ENCODE peak calls at places on chromosomes 11 and 22, in nine cellular contexts. One of them, this sample, is unnamed. For H3K4me1, the result is how much of the 10 kb centered on the place peaks cover.

GRCh38 chr11:6855971-6856542 is 6.8 kb upstream of the OR10A2 start:
- DNase-seq in kidney: no peak
- DNase-seq in tibial nerve: no peak
- DNase-seq in breast epithelium: no peak
- DNase-seq in stomach: no peak
- DNase-seq in uterus: peak
- DNase-seq in lower lobe of right lung: no peak
- DNase-seq in fibroblast of lung: peak
- DNase-seq in A549: no peak
- DNase-seq in this sample: no peak

GRCh38 chr11:74276581-74276980 is 34.9 kb downstream of the P4HA3 start:
- DNase-seq in kidney: no peak
- DNase-seq in tibial nerve: no peak
- DNase-seq in breast epithelium: no peak
- DNase-seq in stomach: no peak
- DNase-seq in uterus: no peak
- DNase-seq in lower lobe of right lung: no peak
- DNase-seq in fibroblast of lung: peak
- DNase-seq in A549: no peak
- DNase-seq in this sample: no peak

GRCh38 chr11:107821199-107821926 is 37.2 kb downstream of the SLC35F2 start:
- DNase-seq in kidney: no peak
- DNase-seq in tibial nerve: no peak
- DNase-seq in breast epithelium: no peak
- DNase-seq in stomach: no peak
- DNase-seq in uterus: no peak
- DNase-seq in lower lobe of right lung: no peak
- DNase-seq in fibroblast of lung: peak
- DNase-seq in A549: no peak
- DNase-seq in this sample: no peak

GRCh38 chr11:22512457-22512856 is 113.2 kb downstream of the FANCF start:
- DNase-seq in kidney: no peak
- DNase-seq in tibial nerve: no peak
- DNase-seq in breast epithelium: no peak
- DNase-seq in stomach: no peak
- DNase-seq in uterus: no peak
- DNase-seq in lower lobe of right lung: no peak
- DNase-seq in fibroblast of lung: peak
- DNase-seq in A549: no peak
- DNase-seq in this sample: no peak

GRCh38 chr11:119506436-119506835 is 83.5 kb upstream of the THY1 start:
- DNase-seq in kidney: no peak
- DNase-seq in tibial nerve: no peak
- DNase-seq in breast epithelium: no peak
- DNase-seq in stomach: no peak
- DNase-seq in uterus: no peak
- DNase-seq in lower lobe of right lung: no peak
- DNase-seq in fibroblast of lung: no peak
- DNase-seq in A549: no peak
- DNase-seq in this sample: no peak

GRCh38 chr11:31325162-31325561 is 44.4 kb downstream of the DCDC1 start:
- DNase-seq in kidney: no peak
- DNase-seq in tibial nerve: no peak
- DNase-seq in breast epithelium: no peak
- DNase-seq in stomach: no peak
- DNase-seq in uterus: no peak
- DNase-seq in lower lobe of right lung: no peak
- DNase-seq in fibroblast of lung: peak
- DNase-seq in A549: no peak
- DNase-seq in this sample: no peak

GRCh38 chr22:48900626-48901025 is 927.0 kb downstream of the BRD1 start:
- DNase-seq in kidney: no peak
- DNase-seq in tibial nerve: no peak
- DNase-seq in breast epithelium: no peak
- DNase-seq in stomach: no peak
- DNase-seq in uterus: no peak
- DNase-seq in lower lobe of right lung: no peak
- DNase-seq in fibroblast of lung: no peak
- DNase-seq in A549: no peak
- DNase-seq in this sample: no peak

GRCh38 chr22:25930083-25930482 is 188.1 kb downstream of the MYO18B start:
- DNase-seq in kidney: no peak
- DNase-seq in tibial nerve: no peak
- DNase-seq in breast epithelium: no peak
- DNase-seq in stomach: no peak
- DNase-seq in uterus: no peak
- DNase-seq in lower lobe of right lung: no peak
- DNase-seq in fibroblast of lung: no peak
- DNase-seq in A549: no peak
- DNase-seq in this sample: no peak

GRCh38 chr11:3947084-3947483 is 91.6 kb downstream of the STIM1 start:
- DNase-seq in kidney: no peak
- DNase-seq in tibial nerve: no peak
- DNase-seq in breast epithelium: peak
- DNase-seq in stomach: no peak
- DNase-seq in uterus: peak
- DNase-seq in lower lobe of right lung: no peak
- DNase-seq in fibroblast of lung: peak
- DNase-seq in A549: no peak
- DNase-seq in this sample: peak

GRCh38 chr22:20610243-20610686 is 102.9 kb downstream of the MED15 start:
- DNase-seq in kidney: no peak
- DNase-seq in tibial nerve: no peak
- DNase-seq in breast epithelium: no peak
- DNase-seq in stomach: no peak
- DNase-seq in uterus: no peak
- DNase-seq in lower lobe of right lung: peak
- DNase-seq in fibroblast of lung: peak
- DNase-seq in A549: no peak
- DNase-seq in this sample: no peak

GRCh38 chr11:95081412-95081811 is 8.2 kb upstream of the ENDOD1 start:
- DNase-seq in kidney: peak
- DNase-seq in tibial nerve: peak
- DNase-seq in breast epithelium: peak
- DNase-seq in stomach: no peak
- DNase-seq in uterus: peak
- DNase-seq in lower lobe of right lung: no peak
- DNase-seq in fibroblast of lung: no peak
- DNase-seq in A549: no peak
- DNase-seq in this sample: no peak

GRCh38 chr11:118996926-118997626 is 862 bp upstream of the CENATAC start:
- DNase-seq in kidney: no peak
- DNase-seq in tibial nerve: no peak
- DNase-seq in breast epithelium: no peak
- DNase-seq in stomach: no peak
- DNase-seq in uterus: no peak
- DNase-seq in lower lobe of right lung: no peak
- DNase-seq in fibroblast of lung: peak
- DNase-seq in A549: peak
- DNase-seq in this sample: peak

GRCh38 chr22:19055801-19056200 is 66.4 kb downstream of the DGCR2 start:
- DNase-seq in kidney: peak
- DNase-seq in tibial nerve: no peak
- DNase-seq in breast epithelium: no peak
- DNase-seq in stomach: peak
- DNase-seq in uterus: no peak
- DNase-seq in lower lobe of right lung: peak
- DNase-seq in fibroblast of lung: no peak
- DNase-seq in A549: no peak
- DNase-seq in this sample: no peak

GRCh38 chr11:77590194-77590591 is 440 bp downstream of the AQP11 start:
- DNase-seq in kidney: no peak
- DNase-seq in tibial nerve: no peak
- DNase-seq in breast epithelium: no peak
- DNase-seq in stomach: peak
- DNase-seq in uterus: peak
- DNase-seq in lower lobe of right lung: no peak
- DNase-seq in fibroblast of lung: peak
- DNase-seq in A549: peak
- DNase-seq in this sample: no peak

GRCh38 chr11:9862981-9863380 is 199.1 kb downstream of the SWAP70 start:
- DNase-seq in kidney: no peak
- DNase-seq in tibial nerve: no peak
- DNase-seq in breast epithelium: no peak
- DNase-seq in stomach: no peak
- DNase-seq in uterus: no peak
- DNase-seq in lower lobe of right lung: no peak
- DNase-seq in fibroblast of lung: no peak
- DNase-seq in A549: no peak
- DNase-seq in this sample: no peak

DNA sequence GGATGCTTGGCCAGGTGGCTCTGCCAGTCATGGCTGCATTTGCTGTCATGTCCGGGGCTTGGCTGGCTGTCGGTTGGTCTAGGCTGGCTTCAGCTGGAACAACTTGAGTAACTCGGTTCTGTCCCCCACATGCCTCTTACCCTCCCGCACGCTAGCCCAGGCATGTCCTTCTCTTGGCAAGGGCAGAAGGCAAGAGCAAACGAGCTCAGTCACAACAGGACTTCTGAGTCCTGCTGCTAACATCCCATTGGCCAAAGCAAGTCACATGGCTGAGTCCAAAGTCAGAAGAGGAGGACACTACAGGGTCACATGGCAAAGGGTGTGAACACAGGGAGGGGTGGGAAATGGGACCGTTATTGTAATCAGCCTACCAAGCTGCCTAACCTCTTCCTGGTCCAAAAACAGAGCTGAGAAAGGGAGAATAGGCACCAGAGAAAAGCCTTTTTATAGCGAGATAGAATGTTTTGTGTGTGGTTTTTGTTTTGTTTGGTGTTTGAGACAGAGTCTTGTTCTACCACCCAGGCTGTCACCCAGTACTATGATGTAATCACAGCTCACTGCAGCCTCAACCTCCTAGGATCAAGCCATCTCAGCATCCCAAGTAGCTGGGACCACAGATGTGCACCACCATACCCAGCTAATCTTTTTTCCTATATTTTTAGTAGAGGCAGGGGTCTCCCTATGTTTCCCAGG is 81.9 kb downstream of the MN1 start:
- DNase-seq in kidney: no peak
- DNase-seq in tibial nerve: no peak
- DNase-seq in breast epithelium: no peak
- DNase-seq in stomach: no peak
- DNase-seq in uterus: no peak
- DNase-seq in lower lobe of right lung: no peak
- DNase-seq in fibroblast of lung: peak
- DNase-seq in A549: no peak
- DNase-seq in this sample: peak
- H3K27ac ChIP-seq in kidney: no peak
- H3K27ac ChIP-seq in tibial nerve: no peak
- H3K27ac ChIP-seq in breast epithelium: no peak
- H3K27ac ChIP-seq in stomach: peak
- H3K27ac ChIP-seq in uterus: no peak
- H3K27ac ChIP-seq in lower lobe of right lung: peak
- H3K27ac ChIP-seq in fibroblast of lung: no peak
- H3K27ac ChIP-seq in A549: peak
- H3K27ac ChIP-seq in this sample: no peak

GRCh38 chr11:831132-831864 is 1.5 kb upstream of the CD151 start:
- DNase-seq in kidney: no peak
- DNase-seq in tibial nerve: no peak
- DNase-seq in breast epithelium: no peak
- DNase-seq in stomach: no peak
- DNase-seq in uterus: no peak
- DNase-seq in lower lobe of right lung: no peak
- DNase-seq in fibroblast of lung: peak
- DNase-seq in A549: no peak
- DNase-seq in this sample: no peak

GRCh38 chr11:830295-831131 is 2.2 kb upstream of the CD151 start:
- DNase-seq in kidney: peak
- DNase-seq in tibial nerve: no peak
- DNase-seq in breast epithelium: peak
- DNase-seq in stomach: peak
- DNase-seq in uterus: peak
- DNase-seq in lower lobe of right lung: peak
- DNase-seq in fibroblast of lung: peak
- DNase-seq in A549: no peak
- DNase-seq in this sample: peak

GRCh38 chr11:833114-833791 is 501 bp downstream of the CD151 start:
- DNase-seq in kidney: peak
- DNase-seq in tibial nerve: no peak
- DNase-seq in breast epithelium: no peak
- DNase-seq in stomach: peak
- DNase-seq in uterus: no peak
- DNase-seq in lower lobe of right lung: peak
- DNase-seq in fibroblast of lung: no peak
- DNase-seq in A549: no peak
- DNase-seq in this sample: no peak

GRCh38 chr11:832529-833113 is at the start of gene CD151:
- DNase-seq in kidney: no peak
- DNase-seq in tibial nerve: no peak
- DNase-seq in breast epithelium: no peak
- DNase-seq in stomach: peak
- DNase-seq in uterus: no peak
- DNase-seq in lower lobe of right lung: no peak
- DNase-seq in fibroblast of lung: peak
- DNase-seq in A549: no peak
- DNase-seq in this sample: no peak

GRCh38 chr11:831951-832528 is 712 bp upstream of the CD151 start:
- DNase-seq in kidney: no peak
- DNase-seq in tibial nerve: no peak
- DNase-seq in breast epithelium: no peak
- DNase-seq in stomach: no peak
- DNase-seq in uterus: no peak
- DNase-seq in lower lobe of right lung: no peak
- DNase-seq in fibroblast of lung: no peak
- DNase-seq in A549: no peak
- DNase-seq in this sample: no peak
- H3K4me1 ChIP-seq in kidney: half or more
- H3K4me1 ChIP-seq in tibial nerve: half or more
- H3K4me1 ChIP-seq in breast epithelium: under half
- H3K4me1 ChIP-seq in stomach: half or more
- H3K4me1 ChIP-seq in uterus: half or more
- H3K4me1 ChIP-seq in lower lobe of right lung: half or more
- H3K4me1 ChIP-seq in fibroblast of lung: under half
- H3K4me1 ChIP-seq in A549: half or more
- H3K4me1 ChIP-seq in this sample: under half

DNA sequence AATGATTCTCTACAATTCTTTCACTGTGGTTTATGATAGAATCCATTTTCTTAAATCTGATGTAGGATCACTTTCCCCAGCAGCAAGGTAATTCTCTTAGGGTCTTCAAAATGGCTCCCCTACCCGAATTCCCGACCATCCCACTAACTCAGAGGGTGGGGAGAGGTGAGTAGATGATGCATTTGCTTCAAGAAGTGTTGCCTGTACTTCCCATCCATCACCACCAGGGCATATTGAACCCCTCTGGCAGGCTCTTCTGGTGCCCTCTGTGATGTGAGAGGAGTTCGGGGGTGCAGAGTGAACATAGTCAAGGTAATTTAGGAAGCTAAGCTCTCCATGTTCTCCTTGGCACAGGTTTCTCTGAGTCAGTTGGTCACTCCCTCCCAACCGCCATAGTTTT is 52.3 kb downstream of the ZNRF3 start:
- DNase-seq in kidney: no peak
- DNase-seq in tibial nerve: no peak
- DNase-seq in breast epithelium: no peak
- DNase-seq in stomach: no peak
- DNase-seq in uterus: no peak
- DNase-seq in lower lobe of right lung: no peak
- DNase-seq in fibroblast of lung: no peak
- DNase-seq in A549: no peak
- DNase-seq in this sample: no peak
- TF ChIP-seq CTCF in kidney: no peak
- TF ChIP-seq CTCF in tibial nerve: no peak
- TF ChIP-seq CTCF in breast epithelium: no peak
- TF ChIP-seq CTCF in stomach: no peak
- TF ChIP-seq CTCF in uterus: no peak
- TF ChIP-seq CTCF in lower lobe of right lung: peak
- TF ChIP-seq CTCF in fibroblast of lung: peak
- TF ChIP-seq CTCF in A549: no peak
- TF ChIP-seq CTCF in this sample: peak

GRCh38 chr11:64341851-64342791 is 2.1 kb downstream of the CCDC88B start:
- DNase-seq in kidney: peak
- DNase-seq in tibial nerve: peak
- DNase-seq in breast epithelium: peak
- DNase-seq in stomach: peak
- DNase-seq in uterus: peak
- DNase-seq in lower lobe of right lung: peak
- DNase-seq in fibroblast of lung: peak
- DNase-seq in A549: peak
- DNase-seq in this sample: peak
- H3K27ac ChIP-seq in kidney: no peak
- H3K27ac ChIP-seq in tibial nerve: peak
- H3K27ac ChIP-seq in breast epithelium: peak
- H3K27ac ChIP-seq in stomach: peak
- H3K27ac ChIP-seq in uterus: peak
- H3K27ac ChIP-seq in lower lobe of right lung: peak
- H3K27ac ChIP-seq in fibroblast of lung: peak
- H3K27ac ChIP-seq in A549: peak
- H3K27ac ChIP-seq in this sample: no peak